ENCODE peak calls at places on chromosomes 16 and 17, in nine cellular contexts. W is lung, D is fibroblast of lung, F is mesothelial cell of epicardium, R is right lobe of liver, I is cardiac muscle cell, B is transverse colon, H is GM10248, Y is PC-3. O is an unnamed sample.

GRCh38 chr17:46758614-46759013 is 59.9 kb downstream of the WNT3 start:
- DNase-seq in F (no peak), H (no peak), B (no peak), W (peak; percentile 28), D (no peak), Y (peak; percentile 87), R (no peak), I (no peak), O (no peak)

GRCh38 chr17:34613064-34614019 is 34.0 kb downstream of the TMEM132E start:
- DNase-seq in W (no peak), F (peak; percentile 49), I (peak; percentile 67), Y (no peak), H (no peak), B (no peak), R (no peak), D (no peak), O (no peak)

GRCh38 chr16:67198238-67198734 is 645 bp upstream of the ELMO3 start:
- DNase-seq in I (peak; percentile 15), W (peak; percentile 59), B (peak; percentile 78), R (no peak), H (no peak), D (peak; percentile 54), Y (peak; percentile 30), F (no peak), O (peak; percentile 68)

GRCh38 chr16:70661918-70662641 is 15.7 kb downstream of the IL34 start:
- DNase-seq in R (no peak), D (peak; percentile 56), H (no peak), W (no peak), B (no peak), I (no peak), Y (no peak), F (no peak), O (no peak)

GRCh38 chr17:45313927-45314760 is 2.7 kb downstream of the MAP3K14 start:
- DNase-seq in B (no peak), D (no peak), W (no peak), I (no peak), Y (no peak), F (no peak), R (no peak), H (no peak), O (no peak)

GRCh38 chr17:45757431-45758218 is 26.5 kb upstream of the CRHR1 start:
- DNase-seq in D (no peak), F (no peak), B (no peak), R (no peak), W (no peak), H (no peak), I (no peak), Y (no peak), O (no peak)

GRCh38 chr16:17327671-17328335 is 143.0 kb downstream of the XYLT1 start:
- DNase-seq in B (no peak), H (no peak), D (no peak), F (no peak), Y (no peak), W (no peak), R (no peak), I (no peak), O (no peak)

GRCh38 chr16:28027055-28027454 is 36.5 kb downstream of the GSG1L start:
- DNase-seq in D (no peak), H (no peak), B (no peak), W (no peak), R (no peak), Y (no peak), I (no peak), F (no peak), O (no peak)

GRCh38 chr16:68035227-68035626 is 12.1 kb downstream of the DUS2 start:
- DNase-seq in H (no peak), I (no peak), F (no peak), B (no peak), D (no peak), Y (no peak), R (no peak), W (no peak), O (no peak)

GRCh38 chr16:12459401-12459791 is 344.3 kb downstream of the CPPED1 start:
- DNase-seq in Y (no peak), I (no peak), D (no peak), F (no peak), W (peak; percentile 47), H (peak; percentile 49), B (peak; percentile 28), R (peak; percentile 53), O (peak; percentile 28)

GRCh38 chr17:17667231-17667630 is 14.0 kb upstream of the RAI1 start:
- DNase-seq in I (no peak), F (no peak), B (no peak), Y (no peak), D (no peak), R (no peak), W (no peak), H (no peak), O (no peak)

GRCh38 chr17:45366049-45366448 is 49.2 kb upstream of the MAP3K14 start:
- DNase-seq in F (no peak), B (no peak), D (no peak), W (no peak), H (no peak), R (no peak), I (no peak), Y (no peak), O (no peak)

GRCh38 chr16:88633684-88634140 is 4.7 kb upstream of the IL17C start:
- DNase-seq in B (peak; percentile 60), W (no peak), H (peak; percentile 82), F (no peak), Y (no peak), I (peak; percentile 26), R (no peak), D (no peak), O (peak; percentile 52)

DNA sequence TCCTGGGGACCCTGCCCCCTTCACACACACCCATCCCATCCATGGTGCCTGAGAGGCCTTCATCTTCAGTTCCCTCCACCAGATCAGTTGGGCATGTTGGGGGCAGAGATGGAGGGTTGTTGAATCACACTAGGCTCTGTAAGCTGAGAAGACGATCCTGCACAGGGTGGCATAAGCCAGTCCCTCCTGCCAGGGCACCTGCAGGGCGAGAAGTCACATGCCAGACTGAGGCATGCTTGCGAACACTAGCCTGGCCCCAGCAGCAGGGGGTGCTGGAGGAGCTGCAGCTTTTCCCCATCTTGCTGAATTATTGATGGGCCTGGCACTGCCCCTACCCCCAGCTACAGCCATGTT is 6.1 kb upstream of the TBX2 start:
- DNase-seq in D (peak; percentile 37), W (no peak), I (no peak), R (no peak), F (no peak), Y (peak; percentile 47), B (no peak), H (no peak), O (no peak)
- TF ChIP-seq CTCF in D (peak; percentile 34), W (no peak), I (peak; percentile 34), R (no peak), F (no peak), Y (peak; percentile 59), B (no peak), H (peak; percentile 9), O (no peak)

DNA sequence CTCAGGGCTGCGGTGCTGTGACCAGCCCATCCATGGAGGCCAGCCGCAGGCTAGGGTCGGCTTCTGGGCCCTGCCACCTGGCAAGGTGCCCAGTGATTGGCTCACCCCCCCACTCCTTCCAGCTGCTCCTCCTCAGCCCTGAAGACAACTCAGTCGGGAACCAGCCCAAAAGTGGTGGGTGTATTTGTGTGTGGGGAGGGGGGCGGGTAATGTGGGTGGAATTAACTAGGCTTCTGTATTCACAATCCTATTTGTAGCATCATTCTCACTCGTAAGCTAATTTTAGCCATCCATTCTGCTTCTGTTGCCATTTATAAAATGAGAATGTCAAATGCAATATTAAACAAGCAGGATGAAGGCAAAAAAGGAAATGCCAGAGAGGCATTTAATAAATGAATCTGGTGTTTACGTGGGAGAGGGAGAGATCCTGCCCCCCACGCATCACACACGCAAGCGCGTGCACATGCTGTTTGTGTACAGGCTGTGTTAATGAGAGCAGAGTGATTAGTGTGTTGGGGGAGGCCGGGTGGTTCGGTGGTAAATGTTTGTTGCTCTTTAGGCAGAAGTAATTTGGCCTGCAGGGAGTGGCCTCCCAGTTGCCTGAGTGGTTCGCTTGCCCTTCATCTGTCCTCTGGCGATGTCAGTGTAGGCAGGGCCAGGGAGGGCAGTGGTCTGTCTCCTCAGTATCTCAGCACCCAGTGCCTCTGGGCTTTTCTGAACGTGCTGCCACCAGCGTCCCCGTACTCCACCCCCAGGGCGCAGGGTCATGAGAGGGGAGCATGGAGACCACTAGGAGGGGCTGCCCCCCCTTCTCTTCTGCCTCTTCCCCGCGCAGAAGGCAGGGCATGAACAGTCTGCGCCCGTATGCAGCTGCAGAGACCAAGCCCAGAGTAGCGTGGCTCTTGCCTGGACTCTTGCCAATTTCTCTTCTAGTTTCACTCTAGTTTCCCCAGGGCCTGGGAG is 140.0 kb downstream of the CCDC182 start:
- DNase-seq in Y (no peak), F (no peak), I (peak; percentile 74), H (peak; percentile 66), D (peak; percentile 74), B (peak; percentile 72), R (no peak), W (no peak), O (peak; percentile 70)
- TF ChIP-seq CTCF in Y (no peak), F (no peak), I (no peak), H (peak; percentile 29), D (no peak), B (no peak), R (no peak), W (no peak), O (no peak)

DNA sequence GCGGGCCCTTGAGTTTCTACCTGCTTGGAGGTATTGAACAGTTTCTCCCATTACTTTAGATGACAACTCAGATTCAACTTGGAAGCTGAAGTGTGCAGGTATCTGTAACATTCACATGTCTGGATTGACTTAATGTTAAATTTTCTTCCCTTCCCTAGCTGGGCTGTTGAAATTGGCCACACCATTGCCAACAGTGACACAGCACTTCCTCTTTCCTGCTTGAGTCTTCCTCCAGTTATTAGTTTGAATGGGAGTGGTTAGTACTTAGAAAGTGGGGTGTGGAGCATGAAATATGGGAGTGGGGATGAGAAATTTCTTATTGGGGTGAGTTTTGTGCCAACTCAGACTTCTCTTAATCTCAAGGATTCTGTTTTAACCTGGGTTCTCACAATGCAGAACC is 454.9 kb downstream of the KCNJ2 start:
- DNase-seq in B (no peak), D (no peak), R (no peak), Y (no peak), F (no peak), I (no peak), W (no peak), H (no peak), O (no peak)
- TF ChIP-seq CTCF in B (no peak), D (no peak), R (no peak), Y (no peak), F (no peak), I (no peak), W (no peak), H (no peak), O (no peak)

GRCh38 chr16:50038756-50039529 is 13.9 kb downstream of the CNEP1R1 start:
- DNase-seq in W (peak; percentile 65), I (no peak), R (peak; percentile 30), B (peak; percentile 60), F (no peak), D (no peak), H (no peak), Y (no peak), O (peak; percentile 31)

GRCh38 chr16:50040710-50041109 is 15.7 kb downstream of the CNEP1R1 start:
- DNase-seq in I (no peak), Y (no peak), H (no peak), R (no peak), B (no peak), W (no peak), F (no peak), D (no peak), O (no peak)

GRCh38 chr16:50043358-50043757 is 18.3 kb downstream of the CNEP1R1 start:
- DNase-seq in R (no peak), D (no peak), H (no peak), Y (no peak), B (no peak), I (no peak), F (no peak), W (no peak), O (no peak)

GRCh38 chr16:50037791-50038190 is 12.8 kb downstream of the CNEP1R1 start:
- DNase-seq in W (no peak), Y (no peak), B (no peak), R (no peak), F (no peak), H (no peak), I (no peak), D (peak; percentile 42), O (no peak)

GRCh38 chr16:50040028-50040427 is 15.0 kb downstream of the CNEP1R1 start:
- DNase-seq in R (no peak), F (no peak), Y (no peak), D (no peak), B (no peak), H (no peak), I (no peak), W (no peak), O (no peak)
- TF ChIP-seq CTCF in R (no peak), F (no peak), Y (no peak), D (no peak), B (no peak), H (no peak), I (no peak), W (no peak), O (no peak)